ENCODE peak calls at places on chromosomes 2 and 18, in six cellular contexts. T is IMR-90; S is activated CD8-positive, alpha-beta memory T cell treated with anti-CD3 and anti-CD28 coated beads, Interleukin-2, amount 50 U/mL, for 48 hours; X is NCI-H460; H is fibroblast of mammary gland; Q is stimulated activated CD4-positive, alpha-beta T cell treated with anti-CD3 and anti-CD28 coated beads, TNF-alpha, amount 100 ng/mL, for 4 hours. Z is an unnamed sample.

GRCh38 chr2:187526776-187527175 is 27.5 kb downstream of the TFPI start:
- DNase-seq in T (no peak), H (peak), Q (no peak), X (no peak), S (no peak), Z (no peak)

GRCh38 chr2:41207578-41207977 is 755.7 kb upstream of the SLC8A1 start:
- DNase-seq in Q (no peak), S (no peak), X (no peak), T (no peak), H (no peak), Z (no peak)

GRCh38 chr2:234204480-234204879 is 154.0 kb downstream of the SPP2 start:
- DNase-seq in X (no peak), H (peak), T (peak), S (no peak), Q (no peak), Z (no peak)

GRCh38 chr18:48573632-48574293 is 34.9 kb downstream of the CTIF start:
- DNase-seq in X (no peak), T (no peak), S (no peak), Q (no peak), H (no peak), Z (no peak)

GRCh38 chr2:72148975-72149555 is 1.4 kb upstream of the CYP26B1 start:
- DNase-seq in T (peak), S (peak), Q (no peak), X (no peak), H (peak), Z (no peak)

GRCh38 chr2:22616031-22616430 is 768.9 kb upstream of the KLHL29 start:
- DNase-seq in H (no peak), T (no peak), Q (no peak), S (no peak), X (no peak), Z (no peak)

GRCh38 chr2:227052879-227053278 is 111.1 kb downstream of the COL4A4 start:
- DNase-seq in H (no peak), S (no peak), T (no peak), Q (no peak), X (no peak), Z (no peak)

GRCh38 chr2:160882906-160883305 is 277.3 kb upstream of the TANK start:
- DNase-seq in X (no peak), T (no peak), S (no peak), H (no peak), Q (no peak), Z (no peak)

GRCh38 chr2:148927010-148927409 is 52.0 kb downstream of the KIF5C start:
- DNase-seq in T (no peak), H (no peak), X (no peak), Q (no peak), S (peak), Z (no peak)

GRCh38 chr2:150479075-150479915 is 8.2 kb downstream of the RND3 start:
- DNase-seq in T (peak), Q (no peak), X (no peak), S (no peak), H (no peak), Z (peak)

GRCh38 chr2:50951416-50951815 is 80.5 kb downstream of the NRXN1 start:
- DNase-seq in S (no peak), X (no peak), Q (no peak), H (peak), T (peak), Z (peak)

GRCh38 chr2:111617804-111618576 is 266.0 kb downstream of the ANAPC1 start:
- DNase-seq in Q (no peak), X (no peak), T (no peak), S (no peak), H (no peak), Z (no peak)

GRCh38 chr2:234031207-234031606 is 19.3 kb upstream of the SPP2 start:
- DNase-seq in X (no peak), H (peak), Q (no peak), S (no peak), T (peak), Z (peak)

GRCh38 chr2:73013941-73014340 is 57.6 kb downstream of the SFXN5 start:
- DNase-seq in S (no peak), Q (no peak), X (peak), H (peak), T (peak), Z (peak)

GRCh38 chr2:5898667-5899066 is 206.5 kb downstream of the SOX11 start:
- DNase-seq in S (no peak), T (no peak), Q (no peak), X (no peak), H (no peak), Z (no peak)

GRCh38 chr18:32470136-32470712 is 458 bp downstream of the GAREM1 start:
- DNase-seq in T (peak), X (no peak), S (peak), Q (no peak), H (peak), Z (no peak)

GRCh38 chr18:3872651-3873050 is 422.7 kb downstream of the TGIF1 start:
- DNase-seq in X (no peak), S (no peak), H (peak), Q (no peak), T (no peak), Z (no peak)

GRCh38 chr18:43170586-43170985 is 55.1 kb upstream of the RIT2 start:
- DNase-seq in T (no peak), X (no peak), Q (no peak), S (no peak), H (no peak), Z (no peak)

GRCh38 chr2:118711603-118712002 is 135.8 kb downstream of the EN1 start:
- DNase-seq in Q (no peak), T (no peak), X (no peak), H (no peak), S (no peak), Z (no peak)

GRCh38 chr2:232794981-232795380 is 18.6 kb upstream of the KCNJ13 start:
- DNase-seq in X (no peak), Q (no peak), H (no peak), S (no peak), T (no peak), Z (no peak)

Z was measured in astrocyte of the spinal cord.